ENCODE peak calls at places on chromosome X, in eight cellular contexts. C, W, B, N, T, V, E and G are unnamed samples.

GRCh38 chrX:18707442-18708049 is at the start of gene PPEF1:
- DNase-seq in C (no peak), W (no peak), B (no peak), N (no peak), T (peak; percentile 8), V (no peak), E (no peak), G (no peak)

GRCh38 chrX:31127716-31128115 is 55.9 kb upstream of the FTHL17 start:
- DNase-seq in C (no peak), W (no peak), B (no peak), N (no peak), T (no peak), V (no peak), E (no peak), G (no peak)

GRCh38 chrX:129599996-129600395 is 54.8 kb downstream of the APLN start:
- DNase-seq in C (no peak), W (no peak), B (no peak), N (no peak), T (no peak), V (no peak), E (no peak), G (no peak)

GRCh38 chrX:132216283-132216682 is 3.0 kb downstream of the RAP2C start:
- DNase-seq in C (no peak), W (no peak), B (no peak), N (no peak), T (no peak), V (no peak), E (no peak), G (peak; percentile 40)

GRCh38 chrX:95675794-95676193 is 1008.8 kb upstream of the DIAPH2 start:
- DNase-seq in C (no peak), W (no peak), B (no peak), N (no peak), T (no peak), V (no peak), E (no peak), G (no peak)

GRCh38 chrX:38221391-38221929 is 789 bp upstream of the SRPX start:
- DNase-seq in C (no peak), W (no peak), B (no peak), N (no peak), T (no peak), V (no peak), E (no peak), G (no peak)

GRCh38 chrX:83759872-83760271 is 101.1 kb upstream of the CYLC1 start:
- DNase-seq in C (no peak), W (no peak), B (no peak), N (peak; percentile 44), T (peak; percentile 1), V (no peak), E (peak; percentile 0), G (no peak)

GRCh38 chrX:68693481-68694410 is 46.3 kb downstream of the STARD8 start:
- DNase-seq in C (no peak), W (peak; percentile 72), B (peak; percentile 82), N (peak; percentile 82), T (peak; percentile 43), V (peak; percentile 85), E (peak; percentile 47), G (peak; percentile 90)

GRCh38 chrX:471239-471638 is 84.5 kb upstream of the PPP2R3B start:
- DNase-seq in C (no peak), W (no peak), B (no peak), N (no peak), T (no peak), V (no peak), E (no peak), G (no peak)

GRCh38 chrX:133305348-133305747 is 87.2 kb upstream of the TFDP3 start:
- DNase-seq in C (no peak), W (no peak), B (no peak), N (no peak), T (no peak), V (no peak), E (no peak), G (no peak)

GRCh38 chrX:38664285-38664684 is 102.9 kb downstream of the TSPAN7 start:
- DNase-seq in C (peak; percentile 4), W (peak; percentile 14), B (no peak), N (peak; percentile 64), T (no peak), V (no peak), E (peak; percentile 25), G (peak; percentile 20)

GRCh38 chrX:123339201-123339905 is 155.3 kb downstream of the GRIA3 start:
- DNase-seq in C (no peak), W (no peak), B (no peak), N (no peak), T (no peak), V (no peak), E (no peak), G (no peak)

GRCh38 chrX:130393451-130394074 is 8.1 kb upstream of the GPR119 start:
- DNase-seq in C (no peak), W (peak; percentile 45), B (peak; percentile 37), N (peak; percentile 63), T (peak; percentile 7), V (no peak), E (peak; percentile 51), G (peak; percentile 61)

GRCh38 chrX:3820170-3820569 is 106.7 kb upstream of the PRKX start:
- DNase-seq in C (peak; percentile 63), W (no peak), B (no peak), N (no peak), T (no peak), V (no peak), E (no peak), G (no peak)

GRCh38 chrX:132568291-132568690 is 79.5 kb upstream of the MBNL3 start:
- DNase-seq in C (no peak), W (no peak), B (no peak), N (no peak), T (no peak), V (no peak), E (no peak), G (no peak)

GRCh38 chrX:137916090-137916746 is 350.3 kb downstream of the ZIC3 start:
- DNase-seq in C (no peak), W (no peak), B (no peak), N (peak; percentile 44), T (no peak), V (no peak), E (no peak), G (no peak)

GRCh38 chrX:43121637-43122036 is 343.7 kb upstream of the PPP1R2C start:
- DNase-seq in C (no peak), W (no peak), B (no peak), N (no peak), T (no peak), V (no peak), E (no peak), G (no peak)

DNA sequence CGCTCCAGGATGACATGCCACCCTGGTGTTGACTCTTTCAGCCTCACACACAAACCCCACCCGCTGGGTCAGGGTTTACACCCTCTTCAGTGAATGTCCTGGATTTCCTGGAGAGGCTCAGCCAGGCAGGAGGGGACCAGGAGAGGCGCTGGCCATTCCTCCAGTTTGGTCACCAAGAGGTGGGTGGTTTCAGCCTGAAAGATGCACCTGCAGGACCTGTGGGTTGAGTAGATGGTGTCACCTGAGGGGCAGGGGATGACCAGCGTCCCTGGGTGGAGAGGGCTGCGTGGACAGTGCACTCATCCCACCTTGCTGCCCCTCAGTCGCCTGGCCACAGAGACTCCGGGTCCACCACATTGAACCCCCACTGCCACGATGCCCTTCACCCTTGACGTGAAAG is 179.7 kb downstream of the ASMT start:
- DNase-seq in C (no peak), W (no peak), B (no peak), N (no peak), T (no peak), V (no peak), E (no peak), G (no peak)
- TF ChIP-seq CTCF in C (no peak), W (no peak), B (no peak), N (no peak), T (no peak), V (no peak), E (no peak), G (no peak)

DNA sequence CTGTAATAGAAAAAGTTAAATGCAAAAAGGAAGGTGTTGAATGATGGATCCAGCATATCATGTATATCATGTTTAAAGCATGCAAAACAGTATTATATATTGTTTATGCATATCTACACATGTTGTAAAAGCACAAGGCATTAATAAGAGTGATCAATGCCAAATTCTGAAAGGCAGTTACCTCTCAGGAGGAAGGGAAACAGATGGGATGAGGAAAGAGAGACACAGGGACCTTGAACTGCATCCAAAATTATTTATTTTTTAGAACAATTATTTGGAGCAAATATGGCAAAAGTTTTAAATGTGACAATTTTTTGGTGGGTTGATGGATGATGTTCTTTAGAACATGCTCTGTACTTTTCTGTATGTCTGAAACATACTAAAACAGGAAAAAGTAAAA is 193.4 kb downstream of the CLCN4 start:
- DNase-seq in C (no peak), W (no peak), B (no peak), N (no peak), T (no peak), V (no peak), E (no peak), G (no peak)
- TF ChIP-seq CTCF in C (no peak), W (no peak), B (no peak), N (no peak), T (no peak), V (no peak), E (no peak), G (no peak)

DNA sequence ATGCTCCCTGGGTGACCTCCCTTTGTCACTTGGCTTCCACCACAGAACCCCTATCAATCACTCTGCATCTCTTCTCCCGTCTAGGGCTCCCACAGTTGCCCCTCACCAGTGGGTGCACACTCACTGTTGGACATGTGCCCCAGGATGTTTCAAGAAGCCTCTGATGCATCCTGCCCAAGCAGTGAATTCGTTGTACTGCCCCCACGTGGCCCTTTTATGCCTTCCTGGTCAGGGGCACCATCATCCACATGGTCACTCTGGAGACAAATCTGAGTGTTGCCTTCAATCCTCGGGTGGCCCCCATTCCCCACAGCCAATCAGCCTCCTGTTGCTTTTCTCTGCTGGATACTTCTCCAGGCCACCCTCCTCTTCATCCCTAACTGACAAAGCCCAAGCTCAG is 12.2 kb downstream of the ITIH6 start:
- DNase-seq in C (no peak), W (peak; percentile 19), B (no peak), N (peak; percentile 21), T (peak; percentile 7), V (no peak), E (peak; percentile 26), G (no peak)
- TF ChIP-seq CTCF in C (no peak), W (peak; percentile 15), B (no peak), N (peak; percentile 28), T (no peak), V (no peak), E (no peak), G (peak; percentile 14)

GRCh38 chrX:147832707-147833348 is 78.9 kb upstream of the FMR1 start:
- DNase-seq in C (no peak), W (no peak), B (no peak), N (no peak), T (no peak), V (no peak), E (no peak), G (no peak)

DNA sequence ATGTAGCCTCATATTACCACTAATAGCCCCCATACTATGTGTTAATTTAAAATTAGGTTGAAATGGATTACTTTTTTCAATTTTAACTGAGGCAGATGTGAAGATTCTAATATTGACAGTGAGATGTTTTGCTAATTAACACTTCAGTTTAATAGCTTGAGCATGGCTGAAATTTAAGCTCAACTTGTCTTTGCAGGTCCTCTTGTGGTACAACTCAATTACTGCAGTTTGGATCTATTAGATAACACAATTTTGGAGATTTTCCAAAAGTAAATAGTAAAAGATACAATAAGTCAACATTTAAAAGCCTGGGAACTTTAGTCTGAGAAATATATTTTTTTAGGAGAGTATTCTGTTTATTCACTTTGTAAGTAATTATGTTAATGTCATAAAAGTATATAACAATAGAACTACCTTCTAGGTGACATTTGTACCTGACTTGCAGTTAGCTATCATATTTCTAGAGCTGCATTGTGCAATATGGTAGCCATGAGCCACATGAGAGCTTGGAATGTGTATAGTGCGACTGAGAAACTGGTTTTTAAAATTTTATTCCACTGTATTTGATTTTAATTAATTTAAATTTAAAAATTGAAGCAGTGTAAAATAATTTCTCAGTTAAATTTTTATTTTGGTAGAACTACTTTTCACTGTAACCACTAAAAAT is 73.1 kb upstream of the FMR1 start:
- DNase-seq in C (no peak), W (no peak), B (no peak), N (no peak), T (no peak), V (no peak), E (no peak), G (no peak)
- TF ChIP-seq CTCF in C (peak; percentile 21), W (peak; percentile 38), B (peak; percentile 50), N (no peak), T (no peak), V (peak; percentile 30), E (peak; percentile 20), G (peak; percentile 59)